ENCODE peak calls at places on chromosomes 16 and 17, in seven cellular contexts. O is NCI-H2081 treated with DMSO at 0.1 percent for 48 hours, S is heart right ventricle, C is frontal cortex, G is SW480, I is left lung, W is GM04504. M is an unnamed sample.

GRCh38 chr17:57121308-57122042 is 36.4 kb downstream of the AKAP1 start:
- DNase-seq in W (no peak), G (no peak), C (peak; percentile 62), I (no peak), S (no peak), O (no peak), M (no peak)

GRCh38 chr17:37737971-37738370 is 6.9 kb downstream of the HNF1B start:
- DNase-seq in S (no peak), I (no peak), G (no peak), C (no peak), W (no peak), O (no peak), M (peak; percentile 30)

GRCh38 chr17:79549111-79549915 is 61.5 kb downstream of the RBFOX3 start:
- DNase-seq in I (no peak), S (no peak), G (no peak), W (no peak), C (no peak), O (no peak), M (no peak)

GRCh38 chr17:81961087-81961514 is at the start of gene NOTUM:
- DNase-seq in G (peak; percentile 77), I (no peak), O (no peak), C (peak; percentile 59), S (no peak), W (no peak), M (no peak)

GRCh38 chr16:82603784-82604411 is 22.9 kb upstream of the CDH13 start:
- DNase-seq in W (peak; percentile 54), O (no peak), I (no peak), S (peak; percentile 46), C (peak; percentile 48), G (peak; percentile 50), M (no peak)

GRCh38 chr17:83025636-83026280 is 53.7 kb upstream of the METRNL start:
- DNase-seq in S (no peak), C (no peak), I (no peak), W (no peak), G (no peak), O (no peak), M (no peak)

GRCh38 chr16:30605148-30605547 is 5.0 kb downstream of the ZNF689 start:
- DNase-seq in O (no peak), S (peak; percentile 25), C (no peak), W (no peak), G (no peak), I (peak; percentile 86), M (no peak)

GRCh38 chr17:2405247-2405926 is 4.5 kb upstream of the MNT start:
- DNase-seq in S (no peak), O (no peak), G (no peak), C (no peak), W (peak; percentile 94), I (no peak), M (peak; percentile 93)

GRCh38 chr17:39617446-39618251 is 9.1 kb upstream of the PPP1R1B start:
- DNase-seq in I (peak; percentile 89), O (peak; percentile 47), G (peak; percentile 77), C (peak; percentile 81), W (no peak), S (peak; percentile 71), M (no peak)

GRCh38 chr17:27666831-27667560 is 36.0 kb downstream of the LGALS9 start:
- DNase-seq in C (no peak), G (no peak), S (no peak), I (no peak), O (no peak), W (no peak), M (no peak)

GRCh38 chr16:56669840-56670639 is 426 bp downstream of the MT1H start:
- DNase-seq in O (no peak), S (no peak), G (no peak), I (no peak), C (no peak), W (no peak), M (no peak)

GRCh38 chr16:19851476-19851875 is 33.2 kb downstream of the GPRC5B start:
- DNase-seq in S (peak; percentile 38), O (no peak), I (no peak), W (no peak), G (no peak), C (no peak), M (no peak)

GRCh38 chr17:75406222-75406615 is 741 bp upstream of the GRB2 start:
- DNase-seq in G (peak; percentile 22), W (no peak), C (no peak), O (no peak), I (no peak), S (no peak), M (no peak)

GRCh38 chr16:1150511-1150982 is 2.4 kb upstream of the CACNA1H start:
- DNase-seq in C (no peak), S (no peak), O (no peak), W (peak; percentile 16), I (no peak), G (peak; percentile 44), M (no peak)

GRCh38 chr17:82583720-82584234 is 64.2 kb downstream of the FOXK2 start:
- DNase-seq in G (no peak), C (no peak), S (no peak), O (no peak), W (no peak), I (peak; percentile 86), M (no peak)

GRCh38 chr17:39996789-39997188 is 16.2 kb downstream of the PSMD3 start:
- DNase-seq in W (no peak), G (no peak), O (no peak), I (peak; percentile 72), C (no peak), S (peak; percentile 68), M (no peak)

GRCh38 chr17:48513653-48514482 is 16.9 kb downstream of the HOXB1 start:
- DNase-seq in I (no peak), G (no peak), C (no peak), W (no peak), S (no peak), O (no peak), M (no peak)

GRCh38 chr17:11461993-11462548 is 136.2 kb upstream of the DNAH9 start:
- DNase-seq in G (no peak), S (no peak), C (no peak), W (no peak), I (no peak), O (no peak), M (no peak)

GRCh38 chr16:28289106-28289505 is 3.2 kb upstream of the SBK1 start:
- DNase-seq in W (no peak), C (no peak), I (no peak), O (no peak), G (no peak), S (no peak), M (no peak)

GRCh38 chr17:42276609-42277341 is 584 bp upstream of the STAT5B start:
- DNase-seq in O (no peak), W (peak; percentile 61), G (peak; percentile 65), I (peak; percentile 91), S (peak; percentile 74), C (peak; percentile 69), M (no peak)

GRCh38 chr17:31535581-31535981 is 144.1 kb downstream of the RAB11FIP4 start:
- DNase-seq in S (no peak), O (no peak), G (no peak), I (no peak), W (no peak), C (no peak), M (no peak)

GRCh38 chr17:51224615-51225262 is 35.1 kb downstream of the MBTD1 start:
- DNase-seq in S (no peak), O (no peak), G (no peak), C (no peak), I (no peak), W (no peak), M (no peak)

GRCh38 chr16:14302031-14302398 is 230.9 kb downstream of the MRTFB start:
- DNase-seq in C (peak; percentile 75), O (no peak), I (peak; percentile 82), W (peak; percentile 69), S (peak; percentile 66), G (peak; percentile 47), M (no peak)

GRCh38 chr17:63823659-63824331 is 3.4 kb upstream of the PSMC5 start:
- DNase-seq in G (no peak), S (no peak), W (no peak), O (no peak), I (no peak), C (no peak), M (no peak)

GRCh38 chr17:76645481-76645880 is 1.9 kb upstream of the ST6GALNAC1 start:
- DNase-seq in I (no peak), W (no peak), G (no peak), C (no peak), S (no peak), O (no peak), M (no peak)

GRCh38 chr17:27895110-27895895 is 2.1 kb upstream of the LYRM9 start:
- DNase-seq in S (no peak), C (no peak), G (no peak), W (no peak), O (no peak), I (no peak), M (no peak)

GRCh38 chr16:57194512-57194911 is 8.4 kb downstream of the RSPRY1 start:
- DNase-seq in G (peak; percentile 44), O (no peak), W (peak; percentile 76), I (no peak), C (no peak), S (no peak), M (peak; percentile 89)

GRCh38 chr17:81566461-81567126 is 14.4 kb upstream of the FAAP100 start:
- DNase-seq in W (peak; percentile 88), C (peak; percentile 52), S (peak; percentile 59), O (peak; percentile 59), I (peak; percentile 66), G (peak; percentile 20), M (peak; percentile 88)

GRCh38 chr17:37301288-37301687 is 74.5 kb upstream of the C17orf78 start:
- DNase-seq in W (no peak), S (no peak), I (no peak), G (no peak), O (no peak), C (peak; percentile 44), M (no peak)

GRCh38 chr17:19510903-19511302 is 22.8 kb upstream of the SLC47A1 start:
- DNase-seq in C (no peak), O (no peak), S (no peak), W (no peak), I (no peak), G (no peak), M (no peak)

GRCh38 chr17:41965694-41966375 is 760 bp upstream of the CNP start:
- DNase-seq in C (peak; percentile 50), I (peak; percentile 81), S (peak; percentile 44), W (no peak), O (peak; percentile 91), G (peak; percentile 96), M (no peak)

GRCh38 chr17:4946312-4946976 is 1.9 kb downstream of the PFN1 start:
- DNase-seq in S (no peak), I (peak; percentile 7), O (no peak), G (no peak), C (no peak), W (no peak), M (no peak)

GRCh38 chr16:85316321-85316919 is 204.1 kb upstream of the CIBAR2 start:
- DNase-seq in W (no peak), G (peak; percentile 77), S (peak; percentile 63), C (peak; percentile 78), O (no peak), I (no peak), M (no peak)

GRCh38 chr16:11913425-11914079 is 2.2 kb downstream of the GSPT1 start:
- DNase-seq in S (no peak), C (no peak), I (no peak), G (peak; percentile 16), W (no peak), O (no peak), M (no peak)

GRCh38 chr16:50067290-50067853 is 1.6 kb downstream of the HEATR3 start:
- DNase-seq in I (no peak), C (no peak), G (peak; percentile 18), W (no peak), O (no peak), S (no peak), M (no peak)

GRCh38 chr17:28720247-28720996 is 637 bp downstream of the RPL23A start:
- DNase-seq in W (no peak), G (peak; percentile 50), S (no peak), C (no peak), O (no peak), I (no peak), M (no peak)

GRCh38 chr17:51560398-51560797 is 300.1 kb downstream of the UTP18 start:
- DNase-seq in G (no peak), W (no peak), C (no peak), I (no peak), O (no peak), S (no peak), M (no peak)